ENCODE peak calls at places on chromosomes 3 and 15, in five cellular contexts. L is HepG2, A is K562, Y is A549, E is GM12878. N is an unnamed sample.

GRCh38 chr15:67947254-67948039 is 106.7 kb upstream of the PIAS1 start:
- DNase-seq in Y (no peak), L (peak), A (no peak), E (no peak), N (no peak)

GRCh38 chr3:160921020-160921635 is 165.1 kb downstream of the PPM1L start:
- DNase-seq in A (peak), Y (peak), L (peak), E (no peak), N (no peak)

GRCh38 chr3:42403737-42404136 is 6.7 kb downstream of the LYZL4 start:
- DNase-seq in Y (no peak), A (no peak), E (no peak), L (no peak), N (no peak)

GRCh38 chr3:172334743-172335142 is 113.5 kb downstream of the GHSR start:
- DNase-seq in A (no peak), L (no peak), E (no peak), Y (no peak), N (no peak)

GRCh38 chr15:64740361-64741170 is 34.8 kb downstream of the RBPMS2 start:
- DNase-seq in E (no peak), L (peak), Y (peak), A (peak), N (no peak)

GRCh38 chr3:43695443-43695842 is 4.7 kb downstream of the ABHD5 start:
- DNase-seq in Y (no peak), E (no peak), L (no peak), A (no peak), N (no peak)

GRCh38 chr15:41512078-41512394 is 1.6 kb downstream of the LTK start:
- DNase-seq in L (no peak), A (no peak), Y (no peak), E (no peak), N (peak)

GRCh38 chr15:56211064-56211463 is 32.6 kb downstream of the RFX7 start:
- DNase-seq in E (no peak), L (no peak), A (no peak), Y (no peak), N (no peak)

GRCh38 chr3:98099848-98100247 is 12.9 kb downstream of the OR5AC2 start:
- DNase-seq in E (no peak), Y (no peak), A (peak), L (no peak), N (no peak)

GRCh38 chr3:167978486-167978885 is 117.2 kb downstream of the GOLIM4 start:
- DNase-seq in A (no peak), Y (no peak), L (no peak), E (no peak), N (no peak)

GRCh38 chr3:25592510-25592968 is 72.2 kb downstream of the TOP2B start:
- DNase-seq in L (peak), Y (peak), E (no peak), A (peak), N (no peak)

GRCh38 chr3:151976211-151977050 is 103.0 kb downstream of the SUCNR1 start:
- DNase-seq in A (peak), L (peak), Y (peak), E (no peak), N (no peak)

GRCh38 chr15:92451225-92451825 is 57.6 kb downstream of the ST8SIA2 start:
- DNase-seq in E (no peak), Y (peak), A (no peak), L (no peak), N (no peak)

GRCh38 chr15:42919794-42920280 is 741 bp downstream of the TTBK2 start:
- DNase-seq in E (no peak), L (peak), A (peak), Y (peak), N (no peak)

GRCh38 chr3:67384790-67385397 is 269.5 kb downstream of the SUCLG2 start:
- DNase-seq in E (no peak), L (peak), A (peak), Y (peak), N (peak)

GRCh38 chr3:69558912-69559311 is 173.0 kb upstream of the FRMD4B start:
- DNase-seq in Y (no peak), L (no peak), A (no peak), E (no peak), N (no peak)

GRCh38 chr15:66452971-66453580 is 44.5 kb downstream of the SNAPC5 start:
- DNase-seq in Y (no peak), A (no peak), L (peak), E (no peak), N (no peak)

GRCh38 chr3:128497305-128498126 is 4.5 kb upstream of the GATA2 start:
- DNase-seq in E (no peak), L (no peak), A (peak), Y (peak), N (no peak)

GRCh38 chr15:52100807-52101206 is 11.8 kb downstream of the BCL2L10 start:
- DNase-seq in Y (peak), A (peak), L (no peak), E (peak), N (no peak)

GRCh38 chr15:55587321-55588069 is 650 bp downstream of the PYGO1 start:
- DNase-seq in Y (peak), E (no peak), L (peak), A (peak), N (no peak)

GRCh38 chr3:177527182-177527581 is 329.9 kb upstream of the TBL1XR1 start:
- DNase-seq in Y (no peak), A (no peak), L (no peak), E (no peak), N (no peak)

GRCh38 chr15:48440084-48440483 is 108.9 kb downstream of the DUT start:
- DNase-seq in E (no peak), A (no peak), Y (no peak), L (no peak), N (peak)

GRCh38 chr15:75902129-75902557 is 1.5 kb upstream of the FBXO22 start:
- DNase-seq in E (no peak), L (no peak), A (peak), Y (no peak), N (no peak)

GRCh38 chr15:69032006-69032405 is 17.5 kb downstream of the NOX5 start:
- DNase-seq in L (no peak), Y (no peak), E (no peak), A (no peak), N (no peak)

GRCh38 chr15:29613951-29614382 is 208.3 kb downstream of the TJP1 start:
- DNase-seq in E (no peak), Y (peak), A (peak), L (peak), N (no peak)

GRCh38 chr3:43478380-43478779 is 143.4 kb downstream of the ANO10 start:
- DNase-seq in A (no peak), L (no peak), E (no peak), Y (no peak), N (no peak)

GRCh38 chr15:100730655-100731240 is 128.4 kb downstream of the ASB7 start:
- DNase-seq in E (no peak), Y (no peak), L (no peak), A (no peak), N (no peak)

GRCh38 chr3:117011687-117012250 is 302.2 kb downstream of the TUSC7 start:
- DNase-seq in Y (no peak), E (no peak), L (no peak), A (no peak), N (no peak)

GRCh38 chr3:24678441-24678865 is 183.8 kb upstream of the THRB start:
- DNase-seq in E (no peak), L (no peak), A (peak), Y (no peak), N (no peak)

GRCh38 chr15:31217067-31217466 is 109.6 kb upstream of the KLF13 start:
- DNase-seq in Y (no peak), L (no peak), A (no peak), E (no peak), N (no peak)

GRCh38 chr3:66370179-66370578 is 130.6 kb downstream of the LRIG1 start:
- DNase-seq in L (no peak), Y (no peak), E (no peak), A (no peak), N (no peak)

GRCh38 chr3:42979044-42979962 is at the start of gene GASK1A:
- DNase-seq in A (no peak), L (no peak), E (no peak), Y (no peak), N (peak)

GRCh38 chr15:60972301-60972700 is 256.8 kb downstream of the RORA start:
- DNase-seq in Y (no peak), L (no peak), A (no peak), E (no peak), N (no peak)

GRCh38 chr3:165854696-165855095 is 17.5 kb upstream of the BCHE start:
- DNase-seq in L (peak), A (peak), Y (peak), E (no peak), N (no peak)

GRCh38 chr3:132038198-132038825 is 3.5 kb upstream of the CPNE4 start:
- DNase-seq in A (peak), L (peak), Y (peak), E (no peak), N (no peak)
- TF ChIP-seq KDM1A in A (no peak), L (no peak), Y (no peak), E (no peak), N (no peak)

GRCh38 chr3:15151166-15151565 is 52.2 kb upstream of the RBSN start:
- DNase-seq in E (no peak), Y (peak), A (no peak), L (no peak), N (no peak)
- TF ChIP-seq KDM1A in E (no peak), Y (no peak), A (no peak), L (no peak), N (no peak)

DNA sequence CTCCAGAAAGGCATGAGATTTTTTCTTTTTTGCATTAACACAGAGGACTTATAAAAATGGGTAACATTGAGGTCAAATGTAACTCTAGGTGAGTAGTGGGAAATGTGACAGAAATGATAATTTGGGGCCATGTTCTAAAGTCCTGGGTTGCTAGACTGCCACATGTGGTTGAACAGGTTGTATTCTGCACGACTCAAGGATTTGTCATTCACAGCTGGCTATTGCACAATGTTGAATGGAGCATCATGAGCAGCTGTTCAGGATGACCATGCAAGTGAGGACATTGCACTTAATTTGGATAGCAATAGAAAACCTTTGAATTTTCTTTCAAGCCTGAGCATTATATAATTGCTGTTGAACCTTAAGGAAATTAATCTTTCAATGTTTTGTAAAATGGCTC is 396.6 kb downstream of the NAALADL2 start:
- DNase-seq in A (no peak), E (no peak), Y (peak), L (no peak), N (no peak)
- TF ChIP-seq KDM1A in A (no peak), E (no peak), Y (no peak), L (no peak), N (no peak)

GRCh38 chr3:52153389-52154096 is 680 bp downstream of the POC1A start:
- DNase-seq in Y (peak), A (peak), L (peak), E (no peak), N (peak)
- TF ChIP-seq KDM1A in Y (no peak), A (no peak), L (no peak), E (no peak), N (no peak)

N was measured in H1.